ENCODE peak calls at places on chromosomes 13 and 19, in five cellular contexts. Z is tibial artery, Y is IMR-90, P is left lung, N is HAP-1. U is an unnamed sample. For H3K9me3, the result is how much of the 10 kb centered on the place peaks cover.

GRCh38 chr13:21402586-21403307 is 56.4 kb downstream of the ZDHHC20 start:
- DNase-seq in Z (no peak), Y (peak), P (no peak), N (no peak), U (no peak)

GRCh38 chr13:26872444-26873173 is 112.0 kb upstream of the GPR12 start:
- DNase-seq in Z (no peak), Y (peak), P (no peak), N (peak), U (no peak)

GRCh38 chr19:14561832-14562351 is 10.0 kb downstream of the NDUFB7 start:
- DNase-seq in Z (peak), Y (peak), P (no peak), N (no peak), U (no peak)

GRCh38 chr13:112240076-112240475 is 136.1 kb upstream of the SPACA7 start:
- DNase-seq in Z (peak), Y (no peak), P (no peak), N (no peak), U (no peak)

GRCh38 chr19:54436031-54436523 is 12.9 kb upstream of the LENG8 start:
- DNase-seq in Z (no peak), Y (no peak), P (no peak), N (peak), U (no peak)

GRCh38 chr13:76307157-76307556 is 579.0 kb downstream of the KCTD12 start:
- DNase-seq in Z (no peak), Y (peak), P (no peak), N (no peak), U (no peak)

GRCh38 chr13:60540276-60540675 is 143.3 kb downstream of the TDRD3 start:
- DNase-seq in Z (no peak), Y (no peak), P (no peak), N (no peak), U (no peak)

GRCh38 chr13:71464673-71465072 is 402.3 kb downstream of the DACH1 start:
- DNase-seq in Z (no peak), Y (no peak), P (no peak), N (no peak), U (no peak)

GRCh38 chr19:44585371-44586141 is 27.8 kb upstream of the IGSF23 start:
- DNase-seq in Z (no peak), Y (peak), P (no peak), N (no peak), U (no peak)

GRCh38 chr13:106786006-106786579 is 218.2 kb upstream of the ARGLU1 start:
- DNase-seq in Z (no peak), Y (no peak), P (no peak), N (no peak), U (no peak)

GRCh38 chr13:93116809-93117208 is 109.8 kb upstream of the GPC6 start:
- DNase-seq in Z (no peak), Y (no peak), P (no peak), N (no peak), U (no peak)

GRCh38 chr19:12611361-12611699 is 610 bp downstream of the ZNF791 start:
- DNase-seq in Z (peak), Y (peak), P (peak), N (peak), U (no peak)

GRCh38 chr13:73351730-73352129 is 292.9 kb downstream of the KLF5 start:
- DNase-seq in Z (no peak), Y (no peak), P (no peak), N (no peak), U (no peak)

GRCh38 chr13:37068962-37069361 is 9.5 kb upstream of the SUPT20H start:
- DNase-seq in Z (no peak), Y (peak), P (no peak), N (no peak), U (no peak)

GRCh38 chr19:53055117-53055516 is 10.6 kb downstream of the ERVV-2 start:
- DNase-seq in Z (no peak), Y (peak), P (no peak), N (no peak), U (no peak)

GRCh38 chr13:113129921-113130750 is 7.5 kb downstream of the F10 start:
- DNase-seq in Z (peak), Y (no peak), P (peak), N (no peak), U (no peak)

GRCh38 chr19:3285647-3286176 is 61.3 kb downstream of the CELF5 start:
- DNase-seq in Z (no peak), Y (no peak), P (no peak), N (no peak), U (peak)

GRCh38 chr19:32041681-32042292 is 303.6 kb upstream of the ZNF507 start:
- DNase-seq in Z (no peak), Y (peak), P (peak), N (peak), U (no peak)

GRCh38 chr13:46754812-46755211 is 42.1 kb downstream of the ESD start:
- DNase-seq in Z (no peak), Y (no peak), P (no peak), N (no peak), U (no peak)

DNA sequence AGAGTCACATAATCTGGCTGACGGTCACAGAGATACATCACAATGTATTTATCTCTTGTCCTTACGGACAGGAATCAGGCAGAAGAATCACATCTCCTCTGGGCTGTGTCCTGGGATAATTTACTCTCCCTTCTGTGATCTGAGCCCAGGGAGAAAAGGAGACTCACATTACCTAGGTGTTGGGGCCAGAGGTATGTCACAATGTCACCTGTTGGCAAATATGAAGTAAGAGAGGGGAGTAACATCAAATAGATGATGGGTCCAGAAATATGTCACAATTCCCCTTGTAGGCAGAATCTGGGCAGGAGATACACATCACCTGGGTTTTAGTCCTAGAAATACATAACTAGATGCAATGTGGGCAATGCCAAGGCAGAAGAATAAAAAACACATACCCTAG is 67.2 kb downstream of the ZNF726 start:
- DNase-seq in Z (no peak), Y (no peak), P (no peak), N (no peak), U (no peak)
- H3K9me3 ChIP-seq in Z (under half), Y (under half), P (under half), N (under half), U (under half)

DNA sequence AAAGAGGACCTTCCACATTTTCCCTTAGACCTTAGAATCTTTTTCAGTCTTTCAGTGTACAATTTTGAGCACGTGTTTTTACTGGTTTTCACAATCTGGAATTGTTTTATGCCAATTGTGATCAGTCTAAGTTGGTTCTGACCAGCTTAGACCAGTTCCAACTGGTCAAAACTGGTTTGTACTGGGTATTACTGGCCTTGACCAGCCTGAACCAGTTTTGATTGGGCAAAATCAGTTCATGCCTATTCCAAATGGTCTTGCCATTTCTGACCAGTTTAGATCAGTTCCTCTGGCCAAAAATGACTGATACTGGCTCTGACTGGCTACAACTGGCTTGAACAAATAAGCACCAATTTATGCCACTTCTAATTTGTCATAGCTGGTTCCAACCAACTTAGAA is 36.4 kb downstream of the ZNF585A start:
- DNase-seq in Z (no peak), Y (no peak), P (no peak), N (no peak), U (no peak)
- H3K9me3 ChIP-seq in Z (under half), Y (half or more), P (half or more), N (under half), U (under half)

GRCh38 chr19:6958786-6959185 is 62.4 kb downstream of the MBD3L2B start:
- DNase-seq in Z (no peak), Y (no peak), P (no peak), N (no peak), U (no peak)
- H3K9me3 ChIP-seq in Z (under half), Y (under half), P (under half), N (under half), U (under half)

GRCh38 chr19:9673912-9674668 is 810 bp downstream of the ZNF562 start:
- DNase-seq in Z (no peak), Y (peak), P (no peak), N (no peak), U (no peak)
- H3K9me3 ChIP-seq in Z (under half), Y (under half), P (under half), N (under half), U (under half)

U was measured in T-helper 17 cell.